ENCODE peak calls at places on chromosomes 1 and 21, in four cellular contexts. P is progenitor cell of endocrine pancreas, E is sigmoid colon, A is fibroblast of pulmonary artery. Z is an unnamed sample.

GRCh38 chr1:159821171-159821867 is 5.4 kb upstream of the SLAMF8 start:
- DNase-seq in P (no peak), E (no peak), A (no peak), Z (peak; percentile 72)

GRCh38 chr1:3479511-3480368 is 25.3 kb downstream of the ARHGEF16 start:
- DNase-seq in P (no peak), E (no peak), A (no peak), Z (no peak)

GRCh38 chr1:184191181-184191601 is 139.7 kb downstream of the TSEN15 start:
- DNase-seq in P (no peak), E (peak; percentile 88), A (peak; percentile 87), Z (no peak)

GRCh38 chr1:101311146-101311892 is 74.5 kb downstream of the S1PR1 start:
- DNase-seq in P (no peak), E (no peak), A (no peak), Z (no peak)

GRCh38 chr1:18299441-18300338 is 181.0 kb upstream of the KLHDC7A start:
- DNase-seq in P (no peak), E (no peak), A (no peak), Z (peak; percentile 30)

GRCh38 chr1:81325404-81325803 is 475.3 kb upstream of the ADGRL2 start:
- DNase-seq in P (no peak), E (no peak), A (no peak), Z (no peak)

GRCh38 chr1:231326248-231326647 is 11.4 kb downstream of the EXOC8 start:
- DNase-seq in P (no peak), E (no peak), A (no peak), Z (no peak)

GRCh38 chr1:183834568-183834967 is 29.6 kb downstream of the RGL1 start:
- DNase-seq in P (no peak), E (peak; percentile 77), A (peak; percentile 45), Z (no peak)

GRCh38 chr1:40594187-40594531 is 62.7 kb downstream of the ZNF684 start:
- DNase-seq in P (no peak), E (no peak), A (no peak), Z (no peak)

GRCh38 chr1:30809514-30810263 is 52.1 kb upstream of the LAPTM5 start:
- DNase-seq in P (no peak), E (no peak), A (peak; percentile 83), Z (no peak)

GRCh38 chr1:4268262-4268889 is 368.3 kb upstream of the C1orf174 start:
- DNase-seq in P (no peak), E (no peak), A (no peak), Z (no peak)

GRCh38 chr1:119713538-119714456 is 2.1 kb downstream of the PHGDH start:
- DNase-seq in P (no peak), E (no peak), A (peak; percentile 40), Z (no peak)

GRCh38 chr1:182170941-182171461 is 109.5 kb upstream of the ZNF648 start:
- DNase-seq in P (no peak), E (no peak), A (no peak), Z (no peak)

GRCh38 chr1:155569988-155570592 is 7.5 kb upstream of the ASH1L start:
- DNase-seq in P (no peak), E (no peak), A (peak; percentile 84), Z (no peak)

GRCh38 chr1:87956766-87957165 is 628.1 kb downstream of the LMO4 start:
- DNase-seq in P (no peak), E (no peak), A (no peak), Z (no peak)

GRCh38 chr1:57424231-57425027 is 569 bp upstream of the DAB1 start:
- DNase-seq in P (peak; percentile 57), E (no peak), A (peak; percentile 19), Z (peak; percentile 86)

GRCh38 chr21:45269861-45270260 is 17.8 kb downstream of the POFUT2 start:
- DNase-seq in P (no peak), E (peak; percentile 55), A (no peak), Z (no peak)

GRCh38 chr1:231508941-231509340 is 19.5 kb upstream of the TSNAX start:
- DNase-seq in P (no peak), E (no peak), A (no peak), Z (no peak)

GRCh38 chr1:219668446-219668845 is 55.5 kb upstream of the ZC3H11B start:
- DNase-seq in P (no peak), E (no peak), A (no peak), Z (no peak)

GRCh38 chr1:246798606-246799496 is 74.6 kb downstream of the SCCPDH start:
- DNase-seq in P (no peak), E (no peak), A (no peak), Z (no peak)

GRCh38 chr21:33042812-33043211 is 17.1 kb downstream of the OLIG2 start:
- DNase-seq in P (no peak), E (no peak), A (peak; percentile 90), Z (no peak)

GRCh38 chr1:206102292-206102936 is 14.8 kb downstream of the AVPR1B start:
- DNase-seq in P (no peak), E (no peak), A (peak; percentile 24), Z (no peak)

GRCh38 chr1:44048816-44049215 is 17.6 kb upstream of the SLC6A9 start:
- DNase-seq in P (no peak), E (no peak), A (peak; percentile 58), Z (no peak)

GRCh38 chr1:73033637-73034036 is 751.3 kb upstream of the NEGR1 start:
- DNase-seq in P (no peak), E (no peak), A (no peak), Z (no peak)

GRCh38 chr1:205800973-205801703 is 11.9 kb downstream of the SLC41A1 start:
- DNase-seq in P (no peak), E (no peak), A (no peak), Z (no peak)

GRCh38 chr1:160401972-160402795 is 1.8 kb downstream of the VANGL2 start:
- DNase-seq in P (no peak), E (no peak), A (peak; percentile 40), Z (no peak)

GRCh38 chr1:231383159-231383855 is 38.8 kb downstream of the EGLN1 start:
- DNase-seq in P (no peak), E (no peak), A (no peak), Z (no peak)

GRCh38 chr1:116166011-116166571 is 54.9 kb downstream of the MAB21L3 start:
- DNase-seq in P (no peak), E (no peak), A (no peak), Z (no peak)

GRCh38 chr1:116169898-116170297 is 58.7 kb downstream of the MAB21L3 start:
- DNase-seq in P (no peak), E (no peak), A (no peak), Z (no peak)

GRCh38 chr1:116166655-116167054 is 55.5 kb downstream of the MAB21L3 start:
- DNase-seq in P (no peak), E (no peak), A (no peak), Z (no peak)

GRCh38 chr1:116167625-116168276 is 56.6 kb downstream of the MAB21L3 start:
- DNase-seq in P (peak; percentile 15), E (no peak), A (peak; percentile 23), Z (peak; percentile 35)

DNA sequence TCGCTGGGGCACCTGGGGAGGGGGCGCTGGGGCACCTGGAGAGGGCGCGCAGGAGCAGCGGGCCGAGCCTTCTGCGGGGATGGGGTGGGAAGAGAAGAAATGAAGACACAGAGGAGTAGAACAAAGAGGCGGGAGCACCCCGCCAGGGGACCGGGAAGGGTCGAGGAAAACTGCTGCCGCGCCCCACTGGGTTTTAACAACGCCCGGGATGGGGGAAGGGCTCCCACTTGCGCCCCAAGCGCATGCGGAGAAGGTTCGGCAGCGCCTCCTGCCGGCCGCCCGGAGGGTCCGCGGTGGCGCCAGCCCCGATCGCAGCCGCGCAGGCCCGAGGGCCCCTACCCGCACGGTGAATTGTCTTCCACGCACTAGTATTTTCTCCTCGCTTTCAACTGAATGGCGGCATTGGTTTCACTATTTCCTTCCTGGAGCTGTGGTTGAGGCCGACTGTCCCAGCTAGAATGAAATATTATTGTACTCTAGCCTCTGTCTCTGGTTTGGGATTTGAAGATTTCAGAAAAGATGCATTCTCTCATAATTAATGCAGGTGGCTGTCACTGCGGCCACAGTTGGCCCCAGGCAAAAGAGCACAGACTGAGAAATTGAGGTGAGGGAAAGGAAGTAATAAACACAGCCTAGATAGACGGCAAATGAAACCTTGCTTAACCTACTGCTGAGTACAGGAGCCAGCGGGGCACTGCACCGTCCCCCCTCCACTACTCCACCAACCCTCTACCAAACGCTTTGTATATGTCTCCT is 57.3 kb downstream of the MAB21L3 start:
- DNase-seq in P (peak; percentile 67), E (peak; percentile 90), A (peak; percentile 70), Z (peak; percentile 87)
- TF ChIP-seq CTCF in P (peak; percentile 96), E (peak; percentile 79), A (peak; percentile 52), Z (peak; percentile 88)

DNA sequence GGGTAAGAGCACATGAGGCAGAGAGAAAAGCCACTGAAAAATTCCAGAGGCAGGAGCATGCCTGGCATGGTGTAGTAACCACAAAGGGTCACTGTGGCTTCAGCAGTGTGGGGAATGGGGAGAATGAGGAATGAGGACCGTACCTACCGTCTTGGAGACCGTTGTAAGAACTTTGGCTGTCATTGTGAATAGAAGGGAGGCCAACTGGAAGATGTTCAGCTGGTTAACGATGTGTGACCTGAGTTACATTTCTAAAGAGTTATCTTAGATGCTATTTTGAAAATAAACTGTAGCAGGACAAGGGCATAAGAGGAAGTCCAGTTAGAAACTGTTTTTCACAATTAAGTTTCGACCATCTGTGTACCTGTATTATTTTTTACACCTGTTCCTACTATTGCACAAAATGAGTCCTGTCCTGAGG is 365.5 kb upstream of the SGIP1 start:
- DNase-seq in P (no peak), E (no peak), A (peak; percentile 33), Z (no peak)
- TF ChIP-seq CTCF in P (no peak), E (no peak), A (no peak), Z (no peak)

GRCh38 chr21:37454869-37455503 is 88.4 kb downstream of the DYRK1A start:
- DNase-seq in P (no peak), E (no peak), A (no peak), Z (no peak)

GRCh38 chr21:37453350-37453749 is 86.8 kb downstream of the DYRK1A start:
- DNase-seq in P (no peak), E (no peak), A (no peak), Z (no peak)

GRCh38 chr21:37450385-37451044 is 83.9 kb downstream of the DYRK1A start:
- DNase-seq in P (no peak), E (no peak), A (peak; percentile 30), Z (no peak)

GRCh38 chr21:37451446-37451845 is 84.9 kb downstream of the DYRK1A start:
- DNase-seq in P (no peak), E (no peak), A (no peak), Z (no peak)

DNA sequence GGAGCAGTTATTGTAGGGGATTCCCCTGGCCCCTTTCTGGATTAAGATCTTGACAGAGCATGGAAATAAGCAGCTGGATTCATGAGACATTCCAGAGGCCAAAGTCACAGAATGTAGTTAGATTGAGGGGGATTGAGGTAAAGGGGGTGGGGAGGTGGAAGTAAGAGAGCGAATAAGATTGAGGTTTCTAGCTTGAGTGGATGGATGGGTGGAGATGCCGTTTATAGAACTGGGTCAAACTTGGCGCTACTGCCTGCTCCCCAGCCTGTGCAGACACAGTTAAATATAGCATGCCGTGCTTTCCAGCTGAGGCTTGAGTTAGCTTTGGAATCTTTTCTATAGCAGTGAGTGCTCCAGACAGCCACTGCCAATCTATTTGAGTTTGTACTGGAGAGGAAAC is 85.6 kb downstream of the DYRK1A start:
- DNase-seq in P (no peak), E (no peak), A (peak; percentile 82), Z (no peak)
- TF ChIP-seq CTCF in P (no peak), E (no peak), A (no peak), Z (no peak)

DNA sequence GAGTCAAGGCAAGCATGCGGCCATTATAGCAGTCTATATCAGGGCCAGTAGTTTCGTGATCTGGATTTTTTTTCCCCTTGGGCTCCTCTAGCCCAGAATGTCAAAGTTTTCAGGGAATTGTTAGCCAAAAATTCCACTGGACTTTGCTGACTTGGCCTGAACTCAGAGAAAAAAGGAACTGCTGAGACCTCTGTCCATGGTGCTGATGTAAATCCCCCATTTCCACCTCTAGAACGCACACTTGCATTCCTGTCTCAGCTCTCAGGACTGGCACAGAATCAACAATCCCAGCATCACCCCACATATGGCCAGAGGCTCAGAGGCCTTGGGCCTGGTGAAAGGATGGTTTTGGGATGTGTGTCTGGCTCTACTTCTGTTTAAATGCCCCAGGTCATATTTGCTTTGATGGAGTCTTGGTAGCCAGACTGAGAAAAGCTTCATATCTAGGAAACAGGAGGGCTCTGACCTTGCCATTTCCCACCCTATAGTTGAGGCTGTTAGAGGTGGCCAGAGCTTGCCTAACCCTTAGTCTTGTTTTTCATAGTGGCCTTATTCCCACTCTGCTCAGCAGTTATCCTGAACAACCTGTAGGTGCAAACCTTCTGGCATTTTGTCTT is 16.9 kb upstream of the EFCAB14 start:
- DNase-seq in P (peak; percentile 49), E (no peak), A (peak; percentile 82), Z (peak; percentile 69)
- TF ChIP-seq CTCF in P (peak; percentile 51), E (no peak), A (peak; percentile 60), Z (peak; percentile 16)

Z was measured in endothelial cell.